ENCODE peak calls at places on chromosomes 3 and 15, in six cellular contexts. R is HCT116, C is SK-N-SH, Y is GM23338, I is K562, E is HepG2. V is an unnamed sample.

GRCh38 chr3:49339593-49339946 is 283 bp downstream of the USP4 start:
- DNase-seq in Y (peak), C (peak), R (no peak), I (peak), E (peak), V (no peak)

GRCh38 chr15:26831951-26832350 is 34.9 kb upstream of the GABRA5 start:
- DNase-seq in C (no peak), Y (no peak), I (no peak), R (no peak), E (no peak), V (no peak)

GRCh38 chr3:33786565-33787327 is 11.7 kb upstream of the PDCD6IP start:
- DNase-seq in C (no peak), Y (peak), E (no peak), R (no peak), I (peak), V (no peak)

GRCh38 chr3:43852066-43852465 is 161.3 kb downstream of the ABHD5 start:
- DNase-seq in I (no peak), E (no peak), Y (no peak), R (no peak), C (no peak), V (no peak)

GRCh38 chr3:73500321-73500720 is 124.4 kb downstream of the PDZRN3 start:
- DNase-seq in Y (no peak), E (no peak), I (no peak), C (no peak), R (no peak), V (no peak)

GRCh38 chr3:170809021-170809974 is 60.7 kb downstream of the RPL22L1 start:
- DNase-seq in C (peak), R (peak), E (peak), Y (peak), I (peak), V (no peak)

GRCh38 chr3:119871571-119871970 is 89.7 kb downstream of the NR1I2 start:
- DNase-seq in Y (no peak), C (no peak), E (no peak), I (no peak), R (no peak), V (no peak)

GRCh38 chr3:127467386-127467785 is 123.1 kb downstream of the TPRA1 start:
- DNase-seq in C (no peak), I (no peak), Y (peak), R (no peak), E (no peak), V (no peak)

GRCh38 chr15:31296304-31297220 is 30.1 kb upstream of the KLF13 start:
- DNase-seq in C (peak), R (no peak), E (peak), I (no peak), Y (no peak), V (no peak)

GRCh38 chr15:85533949-85534543 is 153.6 kb downstream of the AKAP13 start:
- DNase-seq in E (no peak), R (no peak), C (no peak), I (no peak), Y (no peak), V (no peak)

GRCh38 chr3:142726017-142726416 is 2.2 kb downstream of the TRPC1 start:
- DNase-seq in C (no peak), R (no peak), E (no peak), I (no peak), Y (no peak), V (no peak)
- TF ChIP-seq REST in C (no peak), R (no peak), E (no peak), I (no peak), Y (no peak), V (no peak)

DNA sequence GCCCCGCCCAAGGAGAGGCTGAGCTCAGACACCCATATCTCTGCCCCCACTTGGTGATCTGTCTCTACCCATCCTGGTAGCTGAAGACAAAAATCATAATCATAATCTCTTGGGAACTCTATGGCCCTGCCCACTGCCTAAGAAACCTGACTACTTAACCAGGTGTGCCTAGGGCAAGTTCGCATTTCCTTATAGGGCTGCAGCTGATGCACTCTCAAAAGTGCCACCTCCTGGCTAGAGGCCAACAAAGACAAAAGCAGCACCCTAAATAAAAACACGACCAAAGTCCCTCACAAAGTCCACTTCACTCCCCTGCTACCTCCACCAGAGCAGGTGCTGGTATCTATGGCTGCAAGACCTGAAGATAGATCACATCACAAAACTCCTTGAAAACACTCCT is 250.4 kb upstream of the SLITRK3 start:
- DNase-seq in E (no peak), C (no peak), Y (no peak), R (no peak), I (no peak), V (no peak)
- H2AFZ ChIP-seq in E (no peak), C (no peak), Y (no peak), R (no peak), I (no peak), V (no peak)

GRCh38 chr15:75639191-75639708 is 774 bp downstream of the IMP3 start:
- DNase-seq in R (no peak), Y (peak), I (no peak), E (no peak), C (no peak), V (no peak)
- TF ChIP-seq REST in R (no peak), Y (no peak), I (no peak), E (no peak), C (no peak), V (no peak)

DNA sequence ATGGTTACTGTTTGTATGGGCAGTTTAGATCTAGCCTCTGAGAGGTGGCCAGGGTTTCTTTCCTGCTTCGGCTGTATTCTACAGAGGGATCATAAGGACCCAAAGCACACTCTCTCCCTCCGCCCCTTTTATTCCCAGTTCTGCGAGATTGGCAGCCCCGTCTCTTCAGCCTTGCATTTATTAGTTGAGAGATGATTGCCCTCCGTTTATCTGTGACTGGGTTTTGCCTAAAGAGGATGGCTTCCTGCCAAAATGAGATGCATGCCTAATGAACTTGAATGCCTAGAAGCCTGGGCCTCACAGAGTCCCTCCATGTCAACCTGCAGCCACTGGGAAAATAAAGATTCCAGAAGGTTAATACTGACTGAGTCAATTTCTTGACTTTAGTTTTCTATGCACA is 97.0 kb upstream of the CHL1 start:
- DNase-seq in I (no peak), R (no peak), C (peak), E (no peak), Y (no peak), V (no peak)
- H2AFZ ChIP-seq in I (no peak), R (no peak), C (no peak), E (no peak), Y (peak), V (no peak)

DNA sequence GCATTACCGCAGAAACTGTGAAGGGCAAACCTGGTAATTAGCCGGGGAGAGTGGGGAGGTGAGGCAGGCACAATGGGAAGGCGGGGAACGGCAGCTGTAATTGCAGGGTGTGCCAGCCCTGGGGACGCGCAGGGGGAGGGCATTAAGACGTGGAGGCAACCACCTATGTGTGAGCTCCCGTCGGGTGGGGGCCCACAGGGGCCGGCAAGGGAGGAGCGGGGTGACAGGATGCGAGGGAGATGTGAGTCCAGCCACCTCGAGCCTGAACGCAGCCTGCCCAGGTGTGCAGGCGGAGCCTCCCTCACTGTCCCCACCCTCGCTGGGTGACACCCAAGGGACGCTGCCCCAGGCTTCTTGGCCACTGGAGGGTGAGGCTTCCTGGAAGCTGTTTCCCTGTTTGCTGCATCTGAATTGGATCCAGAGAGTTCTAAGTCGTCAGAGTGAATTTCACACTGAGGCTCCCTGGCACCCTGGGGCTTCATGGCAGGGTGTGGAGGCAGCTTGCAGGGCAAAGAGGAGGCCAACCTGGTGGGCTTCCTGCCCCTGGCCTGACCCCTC is 130.6 kb upstream of the MEF2A start:
- DNase-seq in Y (no peak), R (no peak), I (no peak), C (no peak), E (no peak), V (no peak)
- TF ChIP-seq REST in Y (no peak), R (no peak), I (no peak), C (no peak), E (no peak), V (no peak)

DNA sequence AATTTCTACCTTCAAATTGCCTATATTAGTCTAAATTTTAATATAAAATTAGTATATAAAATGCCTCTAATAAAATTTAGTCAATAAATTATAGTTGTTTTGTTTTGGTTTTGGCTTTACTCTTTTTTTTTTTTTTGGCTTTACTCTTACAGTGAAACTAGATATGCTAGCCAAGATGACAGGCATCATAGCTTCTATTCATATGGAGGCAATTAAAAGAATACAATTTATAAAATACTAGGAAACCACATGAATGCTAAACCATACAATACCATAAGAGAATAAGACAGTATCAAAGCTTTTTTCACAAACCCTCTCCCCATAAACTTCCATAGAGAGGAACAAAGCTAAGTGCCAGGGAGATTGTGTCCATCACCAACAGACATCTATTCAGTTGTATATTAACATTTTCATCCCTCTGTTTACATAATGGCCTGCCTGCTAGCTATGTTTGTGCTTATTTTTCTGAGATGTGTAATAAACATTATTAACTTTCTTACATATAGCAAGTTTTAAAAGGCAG is 182.9 kb upstream of the KCNMB2 start:
- DNase-seq in C (no peak), Y (no peak), E (no peak), I (no peak), R (no peak), V (no peak)
- H2AFZ ChIP-seq in C (no peak), Y (no peak), E (no peak), I (no peak), R (no peak), V (no peak)

DNA sequence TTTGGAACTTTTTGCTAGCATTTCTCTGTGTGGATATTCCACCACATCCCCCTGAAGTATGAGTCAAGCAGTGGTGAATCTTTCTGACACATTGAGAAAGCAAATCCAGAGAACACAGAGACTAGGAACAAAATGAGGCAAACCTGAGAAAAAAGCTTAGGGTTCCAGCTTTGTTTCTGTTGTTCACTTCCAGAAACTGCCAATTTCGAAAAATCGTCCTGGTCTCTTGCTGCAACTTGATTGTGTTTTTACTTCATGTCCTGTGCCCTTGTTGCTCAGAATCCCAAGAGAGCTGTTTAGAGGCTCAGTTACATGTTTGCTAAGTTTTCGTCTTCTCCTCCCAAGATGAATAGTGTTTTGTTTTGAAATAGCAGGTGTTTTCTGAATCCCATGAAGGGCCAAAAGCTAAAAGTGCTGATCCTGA is 13.7 kb downstream of the MAP2K1 start:
- DNase-seq in Y (no peak), I (no peak), C (no peak), E (no peak), R (no peak), V (no peak)
- TF ChIP-seq REST in Y (no peak), I (no peak), C (no peak), E (no peak), R (no peak), V (no peak)

V was measured in GM12878.